ENCODE peak calls at places on chromosomes 7 and 10, in ten cellular contexts. Y is activated CD8-positive, alpha-beta memory T cell treated with anti-CD3 and anti-CD28 coated beads, Interleukin-2, amount 50 U/mL, for 4 hours; M is activated gamma-delta T cell treated with anti-CD3 and anti-CD28 coated beads, Interleukin-2, amount 50 U/mL, for 16 hours; Q is stimulated activated CD8-positive, alpha-beta memory T cell treated with anti-CD3 and anti-CD28 coated beads, Interleukin-7, amount 100 ng/mL, for 1 hour; F is fibroblast of the aortic adventitia; P is heart left ventricle; L is brain microvascular endothelial cell; R is EL; B is endothelial cell; N is SK-N-SH. I is an unnamed sample.

GRCh38 chr10:131901181-131901829 is 497 bp downstream of the PPP2R2D start:
- DNase-seq in L (no peak), B (peak; percentile 49), R (peak; percentile 34), N (peak; percentile 71), Q (no peak), P (peak; percentile 43), Y (peak; percentile 46), M (peak; percentile 41), F (peak; percentile 19), I (peak; percentile 24)

GRCh38 chr7:106110238-106110560 is 1.9 kb downstream of the SYPL1 start:
- DNase-seq in Y (no peak), P (no peak), R (peak; percentile 19), M (no peak), Q (no peak), N (no peak), L (no peak), F (no peak), B (no peak), I (no peak)

GRCh38 chr7:133912916-133913697 is 214.0 kb upstream of the LRGUK start:
- DNase-seq in Q (no peak), P (no peak), L (peak; percentile 2), B (no peak), M (no peak), Y (no peak), N (no peak), R (peak; percentile 63), F (peak; percentile 28), I (peak; percentile 27)

GRCh38 chr10:77165445-77166316 is 471.9 kb downstream of the KCNMA1 start:
- DNase-seq in R (peak; percentile 79), F (peak; percentile 79), B (peak; percentile 66), L (peak; percentile 74), Y (peak; percentile 21), N (peak; percentile 54), P (peak; percentile 21), Q (no peak), M (peak; percentile 24), I (peak; percentile 75)

GRCh38 chr10:117460846-117461765 is 81.4 kb upstream of the EMX2 start:
- DNase-seq in Q (no peak), M (no peak), B (no peak), N (no peak), P (no peak), F (no peak), L (no peak), Y (no peak), R (peak; percentile 86), I (peak; percentile 32)

GRCh38 chr7:55296070-55296469 is 69.1 kb upstream of the LANCL2 start:
- DNase-seq in P (no peak), Q (no peak), N (no peak), R (no peak), L (no peak), Y (no peak), B (no peak), F (no peak), M (no peak), I (no peak)

GRCh38 chr10:23448802-23449570 is 10.1 kb downstream of the OTUD1 start:
- DNase-seq in R (peak; percentile 4), M (no peak), N (no peak), P (no peak), F (peak; percentile 26), B (no peak), L (no peak), Q (no peak), Y (no peak), I (no peak)

GRCh38 chr7:128903621-128904361 is 6.7 kb downstream of the KCP start:
- DNase-seq in Q (no peak), R (no peak), P (no peak), B (no peak), N (peak; percentile 36), M (no peak), L (no peak), Y (no peak), F (no peak), I (no peak)

GRCh38 chr10:58477122-58477521 is 35.5 kb upstream of the BICC1 start:
- DNase-seq in L (peak; percentile 34), N (no peak), Q (no peak), R (peak; percentile 47), P (peak; percentile 36), Y (no peak), F (peak; percentile 93), M (no peak), B (no peak), I (peak; percentile 32)

GRCh38 chr10:22461891-22462290 is 116.6 kb downstream of the SPAG6 start:
- DNase-seq in L (no peak), F (no peak), P (no peak), N (no peak), Y (no peak), R (no peak), B (no peak), M (no peak), Q (no peak), I (no peak)

GRCh38 chr7:106858618-106859532 is 6.2 kb upstream of the PIK3CG start:
- DNase-seq in M (no peak), B (no peak), L (no peak), F (peak; percentile 18), P (peak; percentile 74), Q (no peak), N (peak; percentile 61), R (no peak), Y (no peak), I (peak; percentile 70)

GRCh38 chr10:4639960-4640359 is 186.0 kb upstream of the AKR1E2 start:
- DNase-seq in F (peak; percentile 72), Y (no peak), R (no peak), Q (no peak), N (no peak), M (no peak), B (no peak), P (no peak), L (no peak), I (no peak)

GRCh38 chr7:74429153-74429747 is 24.5 kb upstream of the GTF2IRD1 start:
- DNase-seq in M (no peak), Q (no peak), R (peak; percentile 69), F (peak; percentile 45), L (peak; percentile 68), P (no peak), N (peak; percentile 36), Y (no peak), B (no peak), I (peak; percentile 88)